ENCODE peak calls at places on chromosomes 4 and X, in nine cellular contexts. One of them, this sample, is unnamed. For H3K27me3, the result is how much of the 10 kb centered on the place peaks cover.

GRCh38 chrX:48960291-48960690 is 2.9 kb upstream of the OTUD5 start:
- DNase-seq in BE2C: no peak
- DNase-seq in NT2/D1: no peak
- DNase-seq in effector memory CD4-positive, alpha-beta T cell: no peak
- DNase-seq in lung: no peak
- DNase-seq in left lung: no peak
- DNase-seq in WERI-Rb-1: no peak
- DNase-seq in CD4-positive, alpha-beta memory T cell: no peak
- DNase-seq in transverse colon: peak
- DNase-seq in this sample: peak

GRCh38 chr4:41934813-41935651 is at the start of gene TMEM33:
- DNase-seq in left lung: peak
- DNase-seq in NT2/D1: peak
- DNase-seq in CD4-positive, alpha-beta memory T cell: peak
- DNase-seq in WERI-Rb-1: peak
- DNase-seq in BE2C: peak
- DNase-seq in lung: peak
- DNase-seq in effector memory CD4-positive, alpha-beta T cell: peak
- DNase-seq in transverse colon: peak
- DNase-seq in this sample: peak

GRCh38 chr4:151359576-151359975 is 34.2 kb upstream of the SH3D19 start:
- DNase-seq in NT2/D1: no peak
- DNase-seq in left lung: no peak
- DNase-seq in CD4-positive, alpha-beta memory T cell: no peak
- DNase-seq in effector memory CD4-positive, alpha-beta T cell: no peak
- DNase-seq in WERI-Rb-1: no peak
- DNase-seq in lung: no peak
- DNase-seq in BE2C: peak
- DNase-seq in transverse colon: peak
- DNase-seq in this sample: no peak

GRCh38 chrX:151828434-151829080 is 84.1 kb upstream of the MAGEA4 start:
- DNase-seq in BE2C: no peak
- DNase-seq in WERI-Rb-1: no peak
- DNase-seq in transverse colon: no peak
- DNase-seq in effector memory CD4-positive, alpha-beta T cell: no peak
- DNase-seq in left lung: no peak
- DNase-seq in lung: no peak
- DNase-seq in CD4-positive, alpha-beta memory T cell: no peak
- DNase-seq in NT2/D1: no peak
- DNase-seq in this sample: no peak

GRCh38 chr4:170990989-170991589 is 822.1 kb upstream of the GALNTL6 start:
- DNase-seq in effector memory CD4-positive, alpha-beta T cell: no peak
- DNase-seq in CD4-positive, alpha-beta memory T cell: no peak
- DNase-seq in lung: no peak
- DNase-seq in transverse colon: no peak
- DNase-seq in BE2C: peak
- DNase-seq in WERI-Rb-1: peak
- DNase-seq in left lung: no peak
- DNase-seq in NT2/D1: peak
- DNase-seq in this sample: no peak

GRCh38 chr4:15077969-15078368 is 75.7 kb downstream of the CPEB2 start:
- DNase-seq in transverse colon: no peak
- DNase-seq in CD4-positive, alpha-beta memory T cell: no peak
- DNase-seq in lung: no peak
- DNase-seq in BE2C: no peak
- DNase-seq in WERI-Rb-1: no peak
- DNase-seq in NT2/D1: no peak
- DNase-seq in effector memory CD4-positive, alpha-beta T cell: no peak
- DNase-seq in left lung: no peak
- DNase-seq in this sample: no peak

GRCh38 chrX:123219916-123220315 is 35.8 kb downstream of the GRIA3 start:
- DNase-seq in BE2C: no peak
- DNase-seq in CD4-positive, alpha-beta memory T cell: no peak
- DNase-seq in effector memory CD4-positive, alpha-beta T cell: no peak
- DNase-seq in WERI-Rb-1: no peak
- DNase-seq in lung: no peak
- DNase-seq in NT2/D1: peak
- DNase-seq in transverse colon: no peak
- DNase-seq in left lung: no peak
- DNase-seq in this sample: no peak

GRCh38 chrX:69025802-69026301 is 139.4 kb downstream of the PJA1 start:
- DNase-seq in transverse colon: no peak
- DNase-seq in NT2/D1: no peak
- DNase-seq in effector memory CD4-positive, alpha-beta T cell: no peak
- DNase-seq in CD4-positive, alpha-beta memory T cell: no peak
- DNase-seq in BE2C: no peak
- DNase-seq in left lung: no peak
- DNase-seq in lung: peak
- DNase-seq in WERI-Rb-1: no peak
- DNase-seq in this sample: no peak

GRCh38 chr4:98626350-98626749 is 32.1 kb downstream of the TSPAN5 start:
- DNase-seq in BE2C: no peak
- DNase-seq in transverse colon: no peak
- DNase-seq in WERI-Rb-1: no peak
- DNase-seq in effector memory CD4-positive, alpha-beta T cell: no peak
- DNase-seq in CD4-positive, alpha-beta memory T cell: no peak
- DNase-seq in NT2/D1: no peak
- DNase-seq in lung: no peak
- DNase-seq in left lung: peak
- DNase-seq in this sample: no peak

GRCh38 chr4:24798036-24798610 is 2.8 kb downstream of the SOD3 start:
- DNase-seq in left lung: no peak
- DNase-seq in effector memory CD4-positive, alpha-beta T cell: no peak
- DNase-seq in NT2/D1: no peak
- DNase-seq in WERI-Rb-1: no peak
- DNase-seq in lung: no peak
- DNase-seq in transverse colon: no peak
- DNase-seq in CD4-positive, alpha-beta memory T cell: no peak
- DNase-seq in BE2C: no peak
- DNase-seq in this sample: no peak

GRCh38 chr4:24794916-24795665 is at the start of gene SOD3:
- DNase-seq in lung: peak
- DNase-seq in NT2/D1: peak
- DNase-seq in effector memory CD4-positive, alpha-beta T cell: no peak
- DNase-seq in CD4-positive, alpha-beta memory T cell: no peak
- DNase-seq in WERI-Rb-1: no peak
- DNase-seq in transverse colon: peak
- DNase-seq in BE2C: no peak
- DNase-seq in left lung: peak
- DNase-seq in this sample: peak

GRCh38 chr4:24794111-24794860 is 1.1 kb upstream of the SOD3 start:
- DNase-seq in CD4-positive, alpha-beta memory T cell: no peak
- DNase-seq in lung: no peak
- DNase-seq in WERI-Rb-1: no peak
- DNase-seq in NT2/D1: no peak
- DNase-seq in transverse colon: peak
- DNase-seq in effector memory CD4-positive, alpha-beta T cell: no peak
- DNase-seq in left lung: no peak
- DNase-seq in BE2C: no peak
- DNase-seq in this sample: no peak

GRCh38 chr4:24796632-24797031 is 1.3 kb downstream of the SOD3 start:
- DNase-seq in effector memory CD4-positive, alpha-beta T cell: no peak
- DNase-seq in WERI-Rb-1: no peak
- DNase-seq in left lung: no peak
- DNase-seq in CD4-positive, alpha-beta memory T cell: no peak
- DNase-seq in lung: no peak
- DNase-seq in transverse colon: no peak
- DNase-seq in BE2C: no peak
- DNase-seq in NT2/D1: no peak
- DNase-seq in this sample: no peak

GRCh38 chr4:24795666-24796381 is 451 bp downstream of the SOD3 start:
- DNase-seq in BE2C: no peak
- DNase-seq in CD4-positive, alpha-beta memory T cell: no peak
- DNase-seq in lung: no peak
- DNase-seq in left lung: no peak
- DNase-seq in NT2/D1: no peak
- DNase-seq in transverse colon: no peak
- DNase-seq in WERI-Rb-1: no peak
- DNase-seq in effector memory CD4-positive, alpha-beta T cell: no peak
- DNase-seq in this sample: no peak
- H3K27me3 ChIP-seq in BE2C: under half
- H3K27me3 ChIP-seq in CD4-positive, alpha-beta memory T cell: under half
- H3K27me3 ChIP-seq in lung: under half
- H3K27me3 ChIP-seq in left lung: under half
- H3K27me3 ChIP-seq in NT2/D1: under half
- H3K27me3 ChIP-seq in transverse colon: under half
- H3K27me3 ChIP-seq in WERI-Rb-1: under half
- H3K27me3 ChIP-seq in effector memory CD4-positive, alpha-beta T cell: under half
- H3K27me3 ChIP-seq in this sample: under half

GRCh38 chrX:11351375-11352295 is 58.4 kb downstream of the AMELX start:
- DNase-seq in BE2C: no peak
- DNase-seq in WERI-Rb-1: no peak
- DNase-seq in effector memory CD4-positive, alpha-beta T cell: no peak
- DNase-seq in NT2/D1: no peak
- DNase-seq in left lung: peak
- DNase-seq in lung: no peak
- DNase-seq in CD4-positive, alpha-beta memory T cell: no peak
- DNase-seq in transverse colon: peak
- DNase-seq in this sample: peak
- H3K4me3 ChIP-seq in BE2C: no peak
- H3K4me3 ChIP-seq in WERI-Rb-1: no peak
- H3K4me3 ChIP-seq in effector memory CD4-positive, alpha-beta T cell: no peak
- H3K4me3 ChIP-seq in NT2/D1: no peak
- H3K4me3 ChIP-seq in left lung: no peak
- H3K4me3 ChIP-seq in lung: no peak
- H3K4me3 ChIP-seq in CD4-positive, alpha-beta memory T cell: no peak
- H3K4me3 ChIP-seq in transverse colon: no peak
- H3K4me3 ChIP-seq in this sample: no peak

DNA sequence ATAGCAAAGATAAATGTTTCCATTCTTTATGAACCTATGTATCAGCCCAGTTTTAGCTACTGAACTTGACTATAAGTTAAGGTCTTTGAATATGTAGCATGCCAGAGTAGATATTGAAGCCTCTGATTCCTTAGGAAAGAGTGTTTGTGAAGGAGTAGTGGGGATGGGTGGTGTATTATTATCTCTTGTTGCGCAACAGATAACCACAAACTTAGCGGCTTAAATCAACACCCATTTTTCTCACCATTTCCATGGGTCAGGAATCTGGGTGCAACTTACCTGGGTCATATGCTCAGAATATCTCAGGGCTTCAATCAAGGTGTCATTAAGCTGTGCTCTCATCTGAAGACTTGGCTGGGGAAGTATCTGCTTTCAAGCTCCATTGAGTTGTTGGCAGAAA is 251.4 kb upstream of the PUDP start:
- DNase-seq in WERI-Rb-1: no peak
- DNase-seq in left lung: no peak
- DNase-seq in transverse colon: no peak
- DNase-seq in BE2C: no peak
- DNase-seq in NT2/D1: no peak
- DNase-seq in lung: no peak
- DNase-seq in CD4-positive, alpha-beta memory T cell: no peak
- DNase-seq in effector memory CD4-positive, alpha-beta T cell: no peak
- DNase-seq in this sample: no peak
- H3K27me3 ChIP-seq in WERI-Rb-1: under half
- H3K27me3 ChIP-seq in left lung: under half
- H3K27me3 ChIP-seq in transverse colon: under half
- H3K27me3 ChIP-seq in BE2C: under half
- H3K27me3 ChIP-seq in NT2/D1: under half
- H3K27me3 ChIP-seq in lung: under half
- H3K27me3 ChIP-seq in CD4-positive, alpha-beta memory T cell: under half
- H3K27me3 ChIP-seq in effector memory CD4-positive, alpha-beta T cell: under half
- H3K27me3 ChIP-seq in this sample: under half

GRCh38 chr4:129326810-129327209 is 230.9 kb downstream of the C4orf33 start:
- DNase-seq in left lung: no peak
- DNase-seq in CD4-positive, alpha-beta memory T cell: no peak
- DNase-seq in transverse colon: no peak
- DNase-seq in BE2C: no peak
- DNase-seq in effector memory CD4-positive, alpha-beta T cell: no peak
- DNase-seq in WERI-Rb-1: no peak
- DNase-seq in NT2/D1: no peak
- DNase-seq in lung: no peak
- DNase-seq in this sample: no peak
- H3K4me3 ChIP-seq in left lung: no peak
- H3K4me3 ChIP-seq in CD4-positive, alpha-beta memory T cell: no peak
- H3K4me3 ChIP-seq in transverse colon: no peak
- H3K4me3 ChIP-seq in BE2C: no peak
- H3K4me3 ChIP-seq in effector memory CD4-positive, alpha-beta T cell: no peak
- H3K4me3 ChIP-seq in WERI-Rb-1: no peak
- H3K4me3 ChIP-seq in NT2/D1: no peak
- H3K4me3 ChIP-seq in lung: no peak
- H3K4me3 ChIP-seq in this sample: no peak

DNA sequence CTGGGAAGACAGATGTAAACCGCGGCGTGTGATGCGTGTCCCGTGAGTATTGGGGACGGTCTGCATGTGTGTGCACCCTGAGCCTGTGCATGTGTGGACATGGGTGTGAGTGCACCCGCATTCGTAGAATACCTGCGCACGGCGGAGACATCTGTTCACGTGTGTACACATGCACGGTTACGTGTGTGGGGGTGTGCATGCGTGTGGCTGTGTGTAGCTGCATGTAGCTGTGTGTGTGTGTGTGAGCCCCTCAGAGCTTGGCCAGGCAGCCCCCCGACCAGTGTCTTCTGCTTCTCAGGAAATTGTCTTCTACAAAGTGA is 19.6 kb downstream of the ATP5ME start:
- DNase-seq in transverse colon: no peak
- DNase-seq in left lung: no peak
- DNase-seq in lung: no peak
- DNase-seq in BE2C: no peak
- DNase-seq in effector memory CD4-positive, alpha-beta T cell: no peak
- DNase-seq in CD4-positive, alpha-beta memory T cell: no peak
- DNase-seq in NT2/D1: no peak
- DNase-seq in WERI-Rb-1: no peak
- DNase-seq in this sample: no peak
- H3K27me3 ChIP-seq in transverse colon: under half
- H3K27me3 ChIP-seq in left lung: half or more
- H3K27me3 ChIP-seq in lung: under half
- H3K27me3 ChIP-seq in BE2C: under half
- H3K27me3 ChIP-seq in effector memory CD4-positive, alpha-beta T cell: under half
- H3K27me3 ChIP-seq in CD4-positive, alpha-beta memory T cell: under half
- H3K27me3 ChIP-seq in NT2/D1: under half
- H3K27me3 ChIP-seq in WERI-Rb-1: under half
- H3K27me3 ChIP-seq in this sample: under half

GRCh38 chrX:147072747-147073146 is 258.2 kb upstream of the CXorf51A start:
- DNase-seq in transverse colon: no peak
- DNase-seq in CD4-positive, alpha-beta memory T cell: no peak
- DNase-seq in BE2C: no peak
- DNase-seq in lung: no peak
- DNase-seq in NT2/D1: no peak
- DNase-seq in effector memory CD4-positive, alpha-beta T cell: no peak
- DNase-seq in left lung: no peak
- DNase-seq in WERI-Rb-1: no peak
- DNase-seq in this sample: no peak

DNA sequence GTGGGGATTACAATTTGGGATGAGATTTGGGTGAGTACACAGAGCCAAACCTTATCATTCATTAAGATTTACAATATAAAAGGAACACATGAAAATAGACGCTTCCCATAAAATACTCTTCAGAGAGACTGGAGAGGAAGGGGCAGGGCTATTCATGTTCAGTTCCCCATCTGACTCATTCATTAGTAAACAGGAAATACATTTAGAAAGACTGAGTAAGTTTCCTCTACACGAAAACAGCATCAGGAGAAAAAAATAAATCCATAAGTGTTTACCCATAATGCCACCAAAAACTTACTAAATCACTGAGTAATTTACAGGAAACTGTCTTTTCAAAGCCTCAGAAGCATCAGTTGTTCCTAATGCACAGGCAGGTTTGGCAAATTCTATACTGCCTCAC is 255.4 kb upstream of the CXorf51A start:
- DNase-seq in CD4-positive, alpha-beta memory T cell: no peak
- DNase-seq in transverse colon: no peak
- DNase-seq in BE2C: no peak
- DNase-seq in left lung: no peak
- DNase-seq in lung: no peak
- DNase-seq in NT2/D1: no peak
- DNase-seq in WERI-Rb-1: no peak
- DNase-seq in effector memory CD4-positive, alpha-beta T cell: no peak
- DNase-seq in this sample: no peak
- H3K4me3 ChIP-seq in CD4-positive, alpha-beta memory T cell: no peak
- H3K4me3 ChIP-seq in transverse colon: no peak
- H3K4me3 ChIP-seq in BE2C: no peak
- H3K4me3 ChIP-seq in left lung: no peak
- H3K4me3 ChIP-seq in lung: no peak
- H3K4me3 ChIP-seq in NT2/D1: no peak
- H3K4me3 ChIP-seq in WERI-Rb-1: no peak
- H3K4me3 ChIP-seq in effector memory CD4-positive, alpha-beta T cell: no peak
- H3K4me3 ChIP-seq in this sample: no peak

This sample was measured in Peyer's patch.